ENCODE peak calls at places on chromosomes 4 and X, in seven cellular contexts. W, M, P, V, Z, F and O are unnamed samples.

GRCh38 chr4:106502106-106502699 is 133.6 kb upstream of the GIMD1 start:
- DNase-seq in F (peak), P (peak), V (peak), M (peak), W (peak), Z (no peak), O (no peak)

GRCh38 chrX:43720082-43720481 is 64.0 kb downstream of the MAOA start:
- DNase-seq in F (no peak), M (no peak), P (no peak), V (no peak), Z (no peak), W (no peak), O (no peak)

GRCh38 chrX:154036513-154036912 is 16.8 kb upstream of the IRAK1 start:
- DNase-seq in P (no peak), F (no peak), V (no peak), Z (no peak), W (no peak), M (no peak), O (no peak)

GRCh38 chr4:168449740-168450442 is 30.4 kb downstream of the DDX60L start:
- DNase-seq in F (no peak), V (no peak), Z (no peak), W (no peak), P (no peak), M (peak), O (no peak)

GRCh38 chrX:46965125-46965758 is 53.0 kb downstream of the JADE3 start:
- DNase-seq in Z (no peak), M (no peak), W (no peak), P (no peak), F (no peak), V (no peak), O (no peak)

GRCh38 chrX:19514791-19515614 is at the start of gene MAP3K15:
- DNase-seq in M (no peak), P (peak), V (peak), Z (no peak), W (peak), F (peak), O (peak)

GRCh38 chr4:30938956-30939528 is 218.9 kb downstream of the PCDH7 start:
- DNase-seq in V (no peak), P (no peak), Z (no peak), F (no peak), W (no peak), M (no peak), O (no peak)

GRCh38 chr4:118941149-118941548 is 52.5 kb downstream of the SYNPO2 start:
- DNase-seq in F (no peak), M (peak), V (no peak), W (no peak), P (no peak), Z (no peak), O (no peak)

GRCh38 chrX:53265771-53266170 is 15.6 kb downstream of the IQSEC2 start:
- DNase-seq in P (no peak), W (no peak), V (no peak), Z (no peak), M (no peak), F (no peak), O (no peak)

GRCh38 chr4:186297013-186297645 is 31.1 kb downstream of the F11 start:
- DNase-seq in P (no peak), V (no peak), F (no peak), Z (no peak), W (no peak), M (no peak), O (no peak)

GRCh38 chrX:40543661-40544328 is 37.0 kb upstream of the ATP6AP2 start:
- DNase-seq in M (peak), V (no peak), Z (no peak), P (no peak), F (no peak), W (peak), O (no peak)

GRCh38 chr4:72629540-72629939 is 60.5 kb upstream of the ADAMTS3 start:
- DNase-seq in W (no peak), P (no peak), V (no peak), Z (no peak), F (no peak), M (no peak), O (no peak)

GRCh38 chrX:111652719-111653118 is 28.3 kb upstream of the ALG13 start:
- DNase-seq in P (no peak), W (no peak), M (no peak), Z (no peak), V (no peak), F (no peak), O (no peak)

GRCh38 chr4:78863254-78863869 is 75.9 kb downstream of the PAQR3 start:
- DNase-seq in V (no peak), Z (no peak), F (no peak), M (no peak), P (no peak), W (no peak), O (no peak)

GRCh38 chr4:142845293-142846070 is 619 bp downstream of the INPP4B start:
- DNase-seq in F (peak), Z (peak), P (peak), M (peak), V (no peak), W (peak), O (peak)

GRCh38 chrX:44747317-44747716 is 96.5 kb upstream of the DUSP21 start:
- DNase-seq in Z (no peak), W (no peak), F (no peak), M (no peak), V (no peak), P (no peak), O (no peak)

GRCh38 chr4:33780952-33781655 is 2463.2 kb downstream of the ARAP2 start:
- DNase-seq in V (no peak), W (no peak), M (no peak), Z (no peak), P (no peak), F (no peak), O (no peak)

GRCh38 chrX:19715711-19716638 is 171.4 kb downstream of the SH3KBP1 start:
- DNase-seq in M (no peak), P (no peak), Z (no peak), V (no peak), W (no peak), F (no peak), O (no peak)

GRCh38 chrX:133350751-133351150 is 64.5 kb downstream of the GPC4 start:
- DNase-seq in W (no peak), P (peak), Z (no peak), F (peak), M (peak), V (no peak), O (peak)

GRCh38 chr4:89162486-89162885 is 51.2 kb downstream of the TIGD2 start:
- DNase-seq in Z (no peak), V (no peak), F (no peak), P (no peak), W (no peak), M (no peak), O (no peak)

GRCh38 chr4:24968992-24969391 is 56.1 kb upstream of the CCDC149 start:
- DNase-seq in M (no peak), W (no peak), Z (no peak), P (no peak), V (no peak), F (no peak), O (no peak)

GRCh38 chr4:80731436-80731835 is 299.1 kb upstream of the BMP3 start:
- DNase-seq in P (no peak), V (no peak), W (no peak), Z (no peak), M (no peak), F (no peak), O (no peak)

GRCh38 chr4:23728393-23728792 is 161.5 kb downstream of the PPARGC1A start:
- DNase-seq in P (no peak), W (no peak), V (no peak), F (no peak), M (peak), Z (no peak), O (no peak)

GRCh38 chr4:49032440-49033161 is 46.5 kb downstream of the CWH43 start:
- DNase-seq in F (no peak), Z (no peak), W (no peak), M (no peak), V (no peak), P (no peak), O (no peak)

GRCh38 chr4:101787917-101788316 is 2.6 kb upstream of the BANK1 start:
- DNase-seq in Z (no peak), W (no peak), M (no peak), P (no peak), V (no peak), F (no peak), O (no peak)

GRCh38 chrX:132086717-132087116 is 41.1 kb downstream of the FRMD7 start:
- DNase-seq in W (no peak), F (no peak), V (no peak), M (no peak), P (no peak), Z (no peak), O (no peak)

GRCh38 chr4:184404047-184404446 is 70.3 kb downstream of the IRF2 start:
- DNase-seq in W (no peak), F (no peak), Z (no peak), V (no peak), P (no peak), M (no peak), O (no peak)

GRCh38 chr4:184402239-184402638 is 72.1 kb downstream of the IRF2 start:
- DNase-seq in F (no peak), V (no peak), M (no peak), W (no peak), Z (no peak), P (no peak), O (no peak)

GRCh38 chr4:184401397-184402171 is 72.8 kb downstream of the IRF2 start:
- DNase-seq in W (no peak), Z (no peak), F (no peak), P (no peak), V (no peak), M (no peak), O (no peak)

GRCh38 chr4:184402740-184403383 is 71.5 kb downstream of the IRF2 start:
- DNase-seq in V (no peak), P (no peak), F (no peak), Z (no peak), M (no peak), W (no peak), O (no peak)

DNA sequence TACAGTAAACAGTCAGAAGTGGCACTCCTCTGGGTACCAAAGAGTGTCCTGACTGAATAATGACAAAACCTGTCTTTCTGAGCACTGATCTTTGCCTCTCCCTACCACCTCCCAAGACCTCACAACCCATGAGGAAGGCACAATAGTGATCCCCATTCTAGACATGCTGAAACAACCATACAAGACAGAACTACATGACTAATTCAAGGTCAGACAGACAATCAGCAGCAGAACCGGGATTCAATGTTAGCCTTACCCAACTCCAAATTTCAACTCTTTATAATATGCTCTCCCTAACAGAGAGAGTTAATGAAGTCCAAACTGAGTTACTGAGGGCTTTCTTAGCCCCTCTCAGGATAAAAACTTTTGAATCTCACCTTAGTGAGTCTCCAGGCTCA is 71.0 kb downstream of the IRF2 start:
- DNase-seq in W (no peak), Z (no peak), P (no peak), M (no peak), F (no peak), V (no peak), O (no peak)
- H3K27ac ChIP-seq in W (no peak), Z (peak), P (no peak), M (no peak), F (peak), V (peak), O (no peak)

GRCh38 chrX:13764765-13765164 is 30.2 kb downstream of the OFD1 start:
- DNase-seq in Z (no peak), V (no peak), P (no peak), F (no peak), M (no peak), W (peak), O (no peak)
- TF ChIP-seq CTCF in Z (no peak), V (no peak), P (peak), F (peak), M (no peak), W (peak), O (peak)

GRCh38 chr4:75630174-75630931 is at the start of gene CDKL2:
- DNase-seq in V (peak), W (peak), Z (peak), M (peak), F (peak), P (peak), O (peak)
- H3K27ac ChIP-seq in V (peak), W (peak), Z (no peak), M (peak), F (no peak), P (peak), O (peak)

DNA sequence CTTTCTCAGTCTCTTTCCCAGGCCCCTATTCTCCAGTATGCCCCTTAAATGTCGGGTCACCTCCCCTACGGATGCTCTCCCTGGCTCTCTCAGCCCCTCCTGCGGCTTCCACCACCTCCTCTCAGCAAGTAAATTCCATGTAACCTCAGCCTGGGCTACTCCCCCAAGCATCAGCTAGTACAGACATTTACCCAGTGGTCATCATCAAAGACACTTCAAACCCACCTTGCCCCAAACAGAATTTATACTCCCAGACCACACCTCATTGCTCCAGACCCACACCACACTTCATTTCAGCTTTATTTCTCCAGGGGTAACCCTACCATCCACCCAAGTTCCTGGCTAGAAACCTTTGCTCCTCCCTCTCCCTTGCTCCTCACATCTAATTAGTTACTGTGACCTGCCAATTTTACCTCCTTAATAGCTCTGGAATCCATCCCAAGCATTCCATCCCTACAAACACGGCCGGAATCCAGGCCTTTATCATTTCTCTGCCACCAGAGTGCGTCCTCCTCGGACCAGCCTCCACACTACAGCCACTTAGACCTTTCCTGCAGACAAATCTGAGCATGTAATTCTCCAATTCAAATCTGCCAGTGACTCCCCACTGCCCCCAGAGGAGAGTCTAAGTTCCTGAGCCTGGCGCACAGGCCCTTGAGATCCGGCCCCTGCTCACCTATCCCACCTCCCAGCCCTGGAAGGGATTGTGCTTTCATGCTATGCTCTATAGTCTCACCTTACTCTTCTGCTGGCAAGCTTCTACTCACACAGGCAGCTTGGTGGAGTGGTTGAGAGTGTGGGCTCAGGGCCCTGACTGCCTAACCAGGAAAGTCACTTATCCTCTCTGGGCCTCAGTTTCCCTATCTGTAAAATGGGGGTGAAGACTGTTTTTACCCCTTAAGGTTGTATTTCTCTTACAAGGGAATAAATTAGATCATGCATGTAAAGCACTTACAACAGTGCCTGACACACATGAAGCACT is 31.4 kb downstream of the PJA1 start:
- DNase-seq in V (no peak), W (peak), P (no peak), F (no peak), M (peak), Z (no peak), O (peak)
- TF ChIP-seq CTCF in V (peak), W (peak), P (peak), F (peak), M (no peak), Z (no peak), O (peak)

GRCh38 chr4:182144621-182145359 is 98.4 kb upstream of the TENM3 start:
- DNase-seq in V (no peak), W (no peak), P (no peak), M (no peak), Z (no peak), F (no peak), O (peak)
- H3K27ac ChIP-seq in V (no peak), W (no peak), P (no peak), M (peak), Z (peak), F (no peak), O (no peak)

DNA sequence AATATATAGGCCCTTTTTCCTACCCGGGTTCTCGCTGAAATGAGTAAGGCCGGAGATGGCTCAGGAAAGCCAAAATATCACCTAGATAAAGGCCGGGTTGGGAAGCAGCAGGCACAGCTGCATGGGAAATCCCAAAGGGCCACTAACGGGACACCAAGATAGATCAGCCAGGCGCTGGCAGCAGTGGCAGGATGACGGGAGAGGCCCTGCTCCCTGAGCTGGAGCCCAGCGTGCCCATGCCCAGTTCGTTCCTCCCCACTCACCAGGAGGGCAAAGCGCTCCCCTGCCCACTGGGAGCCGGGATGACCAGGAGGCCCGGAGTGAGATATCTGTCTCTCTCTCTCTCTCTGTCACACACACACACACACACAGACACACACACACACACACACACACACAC is 109.8 kb downstream of the DCTD start:
- DNase-seq in M (no peak), P (no peak), F (no peak), Z (no peak), V (no peak), W (no peak), O (no peak)
- TF ChIP-seq CTCF in M (no peak), P (no peak), F (no peak), Z (no peak), V (no peak), W (no peak), O (no peak)

DNA sequence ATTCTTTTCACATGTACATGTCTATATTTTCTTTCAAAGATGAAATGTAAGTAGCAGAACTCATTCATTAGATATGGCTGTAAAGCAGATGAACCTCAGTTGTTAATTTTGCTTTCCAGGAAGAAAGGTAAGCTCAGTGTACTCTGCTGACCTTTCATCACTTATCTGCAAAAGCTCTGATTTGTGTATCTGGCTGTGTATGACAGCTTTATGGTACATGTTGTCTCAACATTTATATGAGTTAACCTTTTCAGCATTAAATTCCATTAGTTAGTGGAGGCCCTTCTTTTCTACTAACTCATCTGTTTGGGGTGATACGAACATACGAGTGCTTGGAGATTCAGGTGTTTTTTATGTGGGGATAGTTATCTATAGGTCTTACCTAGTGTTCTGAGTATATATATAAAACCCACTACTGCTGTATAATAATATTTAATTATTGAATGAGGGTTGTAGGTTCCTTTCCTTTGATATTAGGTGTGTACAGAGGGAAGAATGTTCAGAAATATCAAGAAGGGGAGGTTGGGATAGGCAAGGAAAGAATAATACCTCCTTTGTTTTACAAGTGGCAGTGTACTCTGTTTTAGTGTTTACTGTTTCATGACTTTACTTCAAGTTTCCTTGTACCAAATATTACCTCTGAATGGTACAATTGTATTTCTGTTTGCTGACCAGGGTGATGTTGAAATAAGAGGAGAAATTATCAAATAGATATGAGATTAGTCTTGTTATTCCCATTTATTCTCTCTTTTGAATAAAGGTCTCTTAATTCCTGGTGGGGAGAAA is 395.5 kb downstream of the ARHGAP24 start:
- DNase-seq in M (no peak), W (no peak), F (no peak), V (no peak), Z (no peak), P (no peak), O (no peak)
- H3K27ac ChIP-seq in M (no peak), W (no peak), F (no peak), V (no peak), Z (no peak), P (no peak), O (no peak)

GRCh38 chrX:107272431-107272921 is 66.1 kb downstream of the DNAAF6 start:
- DNase-seq in F (no peak), Z (no peak), P (no peak), W (peak), M (no peak), V (no peak), O (peak)
- TF ChIP-seq CTCF in F (no peak), Z (no peak), P (no peak), W (no peak), M (no peak), V (no peak), O (no peak)

DNA sequence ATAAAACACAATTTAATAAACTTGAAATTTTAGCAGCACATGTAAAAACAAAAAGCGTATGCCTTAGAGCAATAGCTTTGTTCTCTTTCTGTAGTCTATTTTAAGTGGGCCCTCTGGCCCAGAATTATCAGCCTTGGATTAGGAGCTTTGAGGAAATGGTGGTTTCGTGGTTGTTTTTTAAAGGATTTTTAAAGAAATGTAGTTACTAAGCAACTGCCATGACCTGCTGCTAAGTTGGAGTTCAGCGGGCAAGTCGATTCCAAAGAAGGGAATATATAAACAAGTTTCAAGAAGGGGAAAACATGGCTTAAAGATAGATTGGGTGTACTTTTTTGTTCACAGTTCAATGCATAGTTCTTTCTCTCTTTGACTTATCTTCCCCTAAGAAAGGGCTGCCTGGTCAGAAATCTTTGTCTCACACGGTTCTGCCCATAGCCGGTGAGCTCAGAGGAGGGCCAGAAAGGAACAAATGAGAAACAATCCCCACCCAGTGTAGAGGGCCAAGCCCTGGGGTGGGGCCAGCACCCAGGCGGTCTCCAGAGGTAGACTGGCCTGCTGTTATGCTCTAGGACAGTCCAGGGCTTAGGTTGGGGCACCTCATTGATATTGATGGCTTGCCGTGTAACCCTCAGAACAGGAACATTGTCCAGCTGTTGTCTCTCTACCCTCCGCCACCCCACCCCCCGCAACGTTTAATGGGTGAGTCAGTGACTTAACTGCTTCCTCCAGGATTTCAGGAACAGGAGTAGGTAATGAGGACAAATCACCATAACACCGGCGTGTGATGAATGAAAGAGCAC is 32.5 kb downstream of the DLG3 start:
- DNase-seq in M (peak), V (peak), F (no peak), Z (no peak), W (peak), P (no peak), O (peak)
- H3K27ac ChIP-seq in M (no peak), V (peak), F (peak), Z (peak), W (peak), P (peak), O (peak)